ENCODE peak calls at places on chromosomes 7 and 10, in four cellular contexts. V, M, A and X are unnamed samples. For H3K9me3, the result is how much of the 10 kb centered on the place peaks cover.

GRCh38 chr7:1758417-1758858 is 88.4 kb downstream of the ELFN1 start:
- DNase-seq in V (no peak), M (no peak), A (no peak), X (peak)

GRCh38 chr10:119313645-119314044 is 106.3 kb downstream of the GRK5 start:
- DNase-seq in V (no peak), M (no peak), A (no peak), X (no peak)

GRCh38 chr7:50595538-50596102 is 30.4 kb upstream of the DDC start:
- DNase-seq in V (no peak), M (peak), A (no peak), X (peak)

GRCh38 chr10:5566606-5567005 is 41.8 kb downstream of the CALML3 start:
- DNase-seq in V (no peak), M (no peak), A (peak), X (no peak)

GRCh38 chr7:136325578-136325977 is 348.4 kb upstream of the MTPN start:
- DNase-seq in V (no peak), M (no peak), A (no peak), X (no peak)

GRCh38 chr10:72889391-72889831 is 4.1 kb upstream of the OIT3 start:
- DNase-seq in V (no peak), M (no peak), A (peak), X (no peak)

GRCh38 chr7:5792268-5792667 is 10.8 kb upstream of the RNF216 start:
- DNase-seq in V (no peak), M (no peak), A (no peak), X (no peak)

GRCh38 chr10:98417481-98417959 is 2.5 kb upstream of the PYROXD2 start:
- DNase-seq in V (no peak), M (no peak), A (no peak), X (no peak)

GRCh38 chr7:136528329-136528728 is 340.1 kb upstream of the CHRM2 start:
- DNase-seq in V (no peak), M (no peak), A (peak), X (no peak)

GRCh38 chr7:136183981-136184380 is 206.8 kb upstream of the MTPN start:
- DNase-seq in V (no peak), M (no peak), A (no peak), X (no peak)

DNA sequence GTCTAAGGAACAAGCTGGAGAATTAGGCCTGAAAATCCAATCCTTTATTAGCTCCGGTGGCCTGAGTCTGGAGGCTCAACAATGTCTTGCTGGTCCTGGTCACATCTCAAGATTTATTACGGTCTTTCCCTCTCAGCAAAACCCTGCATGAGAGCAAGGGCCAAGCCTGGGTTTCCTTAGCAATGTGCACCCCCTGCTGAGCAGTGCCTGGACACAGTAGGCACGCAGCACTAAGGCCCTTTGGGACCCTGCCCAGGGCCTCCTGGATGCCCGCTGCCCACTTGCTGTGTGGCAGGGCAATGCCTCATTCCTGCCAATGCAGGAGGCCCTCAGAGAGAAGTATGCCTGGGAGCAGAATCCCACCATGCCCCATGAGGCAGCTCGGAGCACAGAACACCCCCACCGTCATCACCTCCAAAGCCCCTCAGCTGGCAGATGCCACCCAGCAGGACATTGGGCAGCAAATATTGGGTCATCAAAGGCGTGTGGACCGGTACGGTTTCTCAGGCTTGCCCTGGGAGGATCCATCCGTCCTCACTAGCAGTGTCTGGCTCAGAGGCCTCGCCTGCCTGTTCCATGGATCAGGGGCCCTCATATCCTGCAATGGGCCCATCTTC is 156.4 kb downstream of the OAT start:
- DNase-seq in V (no peak), M (no peak), A (no peak), X (no peak)
- TF ChIP-seq CTCF in V (peak), M (peak), A (peak), X (peak)

GRCh38 chr7:114279901-114280300 is 134.7 kb upstream of the FOXP2 start:
- DNase-seq in V (no peak), M (no peak), A (no peak), X (no peak)
- H3K9me3 ChIP-seq in V (under half), M (under half), A (under half), X (under half)

GRCh38 chr7:83096065-83096580 is 66.6 kb downstream of the PCLO start:
- DNase-seq in V (no peak), M (no peak), A (no peak), X (no peak)
- H3K4me3 ChIP-seq in V (no peak), M (no peak), A (no peak), X (no peak)

GRCh38 chr10:29535012-29535777 is 99.6 kb downstream of the SVIL start:
- DNase-seq in V (no peak), M (peak), A (no peak), X (no peak)

GRCh38 chr10:29533696-29534285 is 101.0 kb downstream of the SVIL start:
- DNase-seq in V (no peak), M (no peak), A (no peak), X (no peak)

GRCh38 chr10:29537799-29538198 is 97.0 kb downstream of the SVIL start:
- DNase-seq in V (no peak), M (no peak), A (no peak), X (no peak)

GRCh38 chr10:29534590-29534989 is 100.2 kb downstream of the SVIL start:
- DNase-seq in V (no peak), M (no peak), A (no peak), X (no peak)

DNA sequence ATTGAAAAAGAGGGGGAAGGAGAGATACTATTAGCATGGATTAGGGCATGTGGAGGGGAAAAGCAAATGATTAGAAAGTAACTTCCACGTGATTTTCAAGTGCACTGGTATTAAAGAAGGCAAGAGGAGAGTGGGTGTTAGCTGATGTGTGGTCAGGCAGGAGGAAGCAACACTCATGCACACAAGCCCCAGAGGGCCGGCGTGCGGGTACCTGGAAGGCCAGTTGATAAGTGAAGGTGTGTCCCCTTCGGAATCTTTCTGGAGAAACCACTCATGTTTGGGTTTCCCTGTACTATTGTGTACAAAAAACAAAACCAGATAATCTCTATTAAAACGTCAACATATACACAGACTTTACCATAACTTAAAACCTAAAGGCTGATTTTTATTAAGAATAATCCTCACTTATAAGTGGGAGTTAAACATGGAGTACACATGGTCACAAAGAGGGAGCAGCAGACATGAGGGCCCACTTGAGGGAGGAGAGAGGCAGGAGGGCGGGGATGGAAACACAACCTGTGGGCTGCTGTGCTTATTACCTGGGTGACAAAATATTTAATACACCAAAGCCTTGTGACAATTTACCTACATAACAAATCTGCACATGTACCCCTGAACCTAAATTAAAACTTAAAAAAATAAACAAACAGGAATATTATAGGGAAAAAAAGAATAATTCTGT is 98.9 kb downstream of the SVIL start:
- DNase-seq in V (no peak), M (no peak), A (no peak), X (no peak)
- TF ChIP-seq CTCF in V (no peak), M (peak), A (no peak), X (no peak)